ENCODE peak calls at places on chromosomes 3 and 15, in four cellular contexts. One of them, this sample, is unnamed.

GRCh38 chr15:96416218-96416933 is 85.9 kb downstream of the NR2F2 start:
- DNase-seq in HepG2: no peak
- DNase-seq in K562: no peak
- DNase-seq in H1: peak
- DNase-seq in this sample: no peak

GRCh38 chr3:18425641-18426403 is 683 bp upstream of the SATB1 start:
- DNase-seq in HepG2: no peak
- DNase-seq in K562: no peak
- DNase-seq in H1: peak
- DNase-seq in this sample: peak

GRCh38 chr3:55662683-55663082 is 175.6 kb upstream of the WNT5A start:
- DNase-seq in HepG2: no peak
- DNase-seq in K562: no peak
- DNase-seq in H1: no peak
- DNase-seq in this sample: no peak

GRCh38 chr3:23966308-23966707 is 21.2 kb downstream of the NR1D2 start:
- DNase-seq in HepG2: no peak
- DNase-seq in K562: no peak
- DNase-seq in H1: no peak
- DNase-seq in this sample: peak

GRCh38 chr3:156474560-156475389 is 80.1 kb downstream of the SSR3 start:
- DNase-seq in HepG2: no peak
- DNase-seq in K562: peak
- DNase-seq in H1: no peak
- DNase-seq in this sample: no peak

GRCh38 chr3:132800958-132801357 is 78.7 kb upstream of the NPHP3 start:
- DNase-seq in HepG2: no peak
- DNase-seq in K562: no peak
- DNase-seq in H1: no peak
- DNase-seq in this sample: peak

GRCh38 chr15:82680200-82681102 is 29.2 kb downstream of the AP3B2 start:
- DNase-seq in HepG2: no peak
- DNase-seq in K562: peak
- DNase-seq in H1: peak
- DNase-seq in this sample: no peak

GRCh38 chr3:194135806-194136518 is at the start of gene HES1:
- DNase-seq in HepG2: peak
- DNase-seq in K562: peak
- DNase-seq in H1: peak
- DNase-seq in this sample: peak

GRCh38 chr15:56886450-56886856 is 32.0 kb upstream of the TCF12 start:
- DNase-seq in HepG2: peak
- DNase-seq in K562: peak
- DNase-seq in H1: no peak
- DNase-seq in this sample: no peak
- TF ChIP-seq JUN in HepG2: no peak
- TF ChIP-seq JUN in K562: no peak
- TF ChIP-seq JUN in H1: no peak
- TF ChIP-seq JUN in this sample: no peak

DNA sequence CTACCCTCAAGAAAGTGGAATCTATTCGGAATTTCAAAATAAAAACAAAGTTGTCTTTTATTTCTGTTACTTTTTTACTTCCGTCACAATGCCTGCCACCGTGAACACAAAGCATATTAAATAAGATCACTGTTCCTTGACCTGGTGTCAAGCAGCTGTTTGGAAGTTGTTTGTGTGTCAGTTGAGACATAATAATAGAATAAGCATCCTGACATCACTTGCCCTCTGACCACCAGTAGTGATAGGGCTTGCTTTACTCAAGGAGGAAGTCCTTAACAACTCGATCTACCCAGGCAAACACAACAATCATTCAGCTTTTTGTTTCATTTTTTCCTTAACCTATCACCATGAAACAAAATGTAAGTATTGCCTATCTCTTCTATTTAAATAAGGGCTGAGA is 454.4 kb upstream of the RASGRP1 start:
- DNase-seq in HepG2: no peak
- DNase-seq in K562: no peak
- DNase-seq in H1: no peak
- DNase-seq in this sample: peak
- TF ChIP-seq POLR2AphosphoS5 in HepG2: no peak
- TF ChIP-seq POLR2AphosphoS5 in K562: no peak
- TF ChIP-seq POLR2AphosphoS5 in H1: no peak
- TF ChIP-seq POLR2AphosphoS5 in this sample: no peak

DNA sequence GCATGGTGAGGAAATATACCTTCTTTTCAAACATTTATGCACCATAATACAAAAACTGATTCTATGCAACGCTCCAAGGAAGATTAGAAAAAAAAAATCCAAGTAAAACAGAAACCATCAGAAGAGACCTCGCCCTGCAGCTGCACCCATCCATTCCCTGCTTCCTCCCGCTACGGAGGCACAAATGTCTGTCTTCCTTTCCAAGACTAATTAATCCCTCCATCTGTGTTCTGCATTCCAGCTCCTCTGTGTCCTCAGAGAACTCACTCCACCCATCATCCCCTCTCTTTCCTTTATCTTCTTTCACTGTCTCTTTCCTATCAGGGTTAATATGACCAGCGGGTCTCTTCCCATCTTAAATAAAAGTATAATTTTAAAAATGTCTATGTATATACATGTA is 196.1 kb downstream of the ADAMTSL3 start:
- DNase-seq in HepG2: no peak
- DNase-seq in K562: no peak
- DNase-seq in H1: no peak
- DNase-seq in this sample: no peak
- H3K27ac ChIP-seq in HepG2: no peak
- H3K27ac ChIP-seq in K562: no peak
- H3K27ac ChIP-seq in H1: no peak
- H3K27ac ChIP-seq in this sample: no peak

GRCh38 chr3:35651888-35652287 is 12.6 kb downstream of the ARPP21 start:
- DNase-seq in HepG2: no peak
- DNase-seq in K562: no peak
- DNase-seq in H1: no peak
- DNase-seq in this sample: no peak
- TF ChIP-seq JUN in HepG2: no peak
- TF ChIP-seq JUN in K562: no peak
- TF ChIP-seq JUN in H1: no peak
- TF ChIP-seq JUN in this sample: no peak

GRCh38 chr3:141227752-141228151 is 3.9 kb upstream of the PXYLP1 start:
- DNase-seq in HepG2: no peak
- DNase-seq in K562: no peak
- DNase-seq in H1: no peak
- DNase-seq in this sample: no peak

GRCh38 chr3:141228385-141228784 is 3.2 kb upstream of the PXYLP1 start:
- DNase-seq in HepG2: peak
- DNase-seq in K562: no peak
- DNase-seq in H1: peak
- DNase-seq in this sample: no peak

GRCh38 chr3:141231101-141231922 is at the start of gene PXYLP1:
- DNase-seq in HepG2: peak
- DNase-seq in K562: peak
- DNase-seq in H1: peak
- DNase-seq in this sample: peak

GRCh38 chr3:141230293-141230692 is 1.3 kb upstream of the PXYLP1 start:
- DNase-seq in HepG2: no peak
- DNase-seq in K562: no peak
- DNase-seq in H1: no peak
- DNase-seq in this sample: no peak

GRCh38 chr3:141229132-141229531 is 2.5 kb upstream of the PXYLP1 start:
- DNase-seq in HepG2: no peak
- DNase-seq in K562: no peak
- DNase-seq in H1: no peak
- DNase-seq in this sample: no peak
- TF ChIP-seq POLR2AphosphoS5 in HepG2: no peak
- TF ChIP-seq POLR2AphosphoS5 in K562: no peak
- TF ChIP-seq POLR2AphosphoS5 in H1: no peak
- TF ChIP-seq POLR2AphosphoS5 in this sample: no peak

GRCh38 chr3:120487079-120487693 is 36.4 kb upstream of the FSTL1 start:
- DNase-seq in HepG2: no peak
- DNase-seq in K562: no peak
- DNase-seq in H1: no peak
- DNase-seq in this sample: no peak
- H3K27ac ChIP-seq in HepG2: no peak
- H3K27ac ChIP-seq in K562: no peak
- H3K27ac ChIP-seq in H1: no peak
- H3K27ac ChIP-seq in this sample: no peak

GRCh38 chr3:64539451-64540196 is 148.2 kb downstream of the ADAMTS9 start:
- DNase-seq in HepG2: no peak
- DNase-seq in K562: no peak
- DNase-seq in H1: no peak
- DNase-seq in this sample: peak
- TF ChIP-seq JUN in HepG2: no peak
- TF ChIP-seq JUN in K562: no peak
- TF ChIP-seq JUN in H1: no peak
- TF ChIP-seq JUN in this sample: no peak

DNA sequence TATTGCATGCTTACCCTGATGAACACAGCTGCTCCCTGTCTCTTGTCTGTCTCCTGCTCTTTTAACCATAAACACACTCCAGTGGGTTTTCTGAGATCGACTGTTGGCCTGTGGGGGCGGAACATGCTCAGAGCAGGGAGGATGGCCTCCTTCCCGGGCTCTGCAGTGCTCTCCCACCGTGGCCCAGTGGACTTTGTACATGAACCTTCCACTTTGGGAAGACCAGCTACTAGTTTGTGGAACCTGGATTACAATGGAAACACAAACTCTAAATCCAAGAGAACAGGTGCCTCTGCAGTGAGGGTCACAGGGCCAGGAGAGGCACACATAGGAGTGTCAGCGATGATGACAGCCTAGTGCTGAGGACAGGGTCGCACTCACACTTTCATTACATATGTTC is 56.5 kb downstream of the KLF13 start:
- DNase-seq in HepG2: peak
- DNase-seq in K562: no peak
- DNase-seq in H1: no peak
- DNase-seq in this sample: no peak
- TF ChIP-seq POLR2AphosphoS5 in HepG2: no peak
- TF ChIP-seq POLR2AphosphoS5 in K562: no peak
- TF ChIP-seq POLR2AphosphoS5 in H1: no peak
- TF ChIP-seq POLR2AphosphoS5 in this sample: no peak

GRCh38 chr3:61828880-61829279 is 267.5 kb downstream of the PTPRG start:
- DNase-seq in HepG2: no peak
- DNase-seq in K562: no peak
- DNase-seq in H1: no peak
- DNase-seq in this sample: no peak

GRCh38 chr3:61830111-61830400 is 268.7 kb downstream of the PTPRG start:
- DNase-seq in HepG2: no peak
- DNase-seq in K562: no peak
- DNase-seq in H1: no peak
- DNase-seq in this sample: no peak

GRCh38 chr3:61828158-61828874 is 266.9 kb downstream of the PTPRG start:
- DNase-seq in HepG2: no peak
- DNase-seq in K562: no peak
- DNase-seq in H1: no peak
- DNase-seq in this sample: no peak

GRCh38 chr3:61832375-61833229 is 271.2 kb downstream of the PTPRG start:
- DNase-seq in HepG2: no peak
- DNase-seq in K562: no peak
- DNase-seq in H1: no peak
- DNase-seq in this sample: no peak

GRCh38 chr3:61829301-61830110 is 268.1 kb downstream of the PTPRG start:
- DNase-seq in HepG2: no peak
- DNase-seq in K562: no peak
- DNase-seq in H1: no peak
- DNase-seq in this sample: no peak
- H3K27ac ChIP-seq in HepG2: no peak
- H3K27ac ChIP-seq in K562: no peak
- H3K27ac ChIP-seq in H1: peak
- H3K27ac ChIP-seq in this sample: no peak

DNA sequence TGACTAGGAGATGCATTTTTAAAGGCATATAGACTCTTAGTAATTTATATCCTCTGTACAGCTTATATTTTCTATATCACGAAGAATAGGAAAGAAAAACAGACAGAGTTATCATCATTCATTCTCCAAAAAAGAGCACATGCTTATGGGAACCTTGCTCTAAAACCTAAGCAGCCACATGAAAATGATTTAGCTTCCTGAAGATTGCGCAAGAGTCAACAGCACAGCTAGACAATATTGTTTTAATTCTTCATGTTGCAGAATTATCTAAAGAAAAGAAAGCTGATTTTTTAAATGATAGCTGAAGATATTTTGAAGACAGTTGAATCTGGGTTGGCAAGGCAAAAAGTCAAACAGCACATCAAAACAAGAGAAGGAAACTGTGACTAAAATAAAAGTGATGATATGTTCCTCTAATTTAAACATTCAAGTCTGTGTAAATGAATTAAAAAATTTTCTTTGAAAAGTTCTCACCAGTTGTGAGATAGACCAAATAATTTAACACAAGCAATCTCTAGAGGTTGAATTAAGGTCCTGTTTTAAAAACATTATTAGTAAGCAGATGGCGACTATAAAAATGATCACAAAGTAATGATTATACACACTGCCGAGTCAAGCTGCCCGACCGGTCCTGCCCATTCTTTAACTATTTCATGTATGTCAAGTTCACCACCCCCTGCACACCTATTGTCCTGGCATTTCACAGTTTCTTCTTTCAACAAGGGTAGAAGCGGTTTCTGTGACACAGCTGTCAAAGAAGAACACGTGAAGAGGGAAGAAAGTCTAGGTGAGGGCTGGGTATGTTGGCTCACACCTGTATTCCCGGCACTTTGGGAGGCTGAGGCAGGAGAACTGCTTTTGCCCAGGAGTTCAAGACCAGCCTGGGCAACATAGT is 74.2 kb upstream of the BHLHE40 start:
- DNase-seq in HepG2: no peak
- DNase-seq in K562: peak
- DNase-seq in H1: no peak
- DNase-seq in this sample: peak
- TF ChIP-seq JUN in HepG2: no peak
- TF ChIP-seq JUN in K562: no peak
- TF ChIP-seq JUN in H1: no peak
- TF ChIP-seq JUN in this sample: no peak